ENCODE peak calls at places on chromosomes 7 and 10, in ten cellular contexts. O is cardiac muscle cell, G is AG09309, D is type B pancreatic cell, V is prostate gland, W is dorsolateral prefrontal cortex, X is astrocyte of the spinal cord, S is HFFc6, C is GM10248, A is heart left ventricle. N is an unnamed sample.

GRCh38 chr7:125098377-125098970 is 168.8 kb upstream of the POT1 start:
- DNase-seq in O (no peak), G (no peak), D (no peak), V (no peak), W (no peak), X (peak), S (no peak), C (no peak), A (no peak), N (no peak)

GRCh38 chr7:107332488-107333269 is 137.2 kb upstream of the GPR22 start:
- DNase-seq in O (no peak), G (no peak), D (no peak), V (no peak), W (no peak), X (no peak), S (no peak), C (peak), A (no peak), N (no peak)

GRCh38 chr7:76272872-76273271 is 29.6 kb upstream of the HSPB1 start:
- DNase-seq in O (no peak), G (no peak), D (no peak), V (no peak), W (no peak), X (no peak), S (no peak), C (peak), A (no peak), N (no peak)

GRCh38 chr7:95608344-95609173 is 12.2 kb upstream of the PDK4 start:
- DNase-seq in O (peak), G (peak), D (peak), V (peak), W (peak), X (peak), S (peak), C (peak), A (peak), N (peak)

GRCh38 chr7:137789215-137789899 is 57.4 kb downstream of the DGKI start:
- DNase-seq in O (no peak), G (no peak), D (no peak), V (no peak), W (no peak), X (no peak), S (no peak), C (no peak), A (no peak), N (no peak)

GRCh38 chr7:151256410-151257045 is 8.0 kb upstream of the SMARCD3 start:
- DNase-seq in O (no peak), G (no peak), D (no peak), V (no peak), W (peak), X (no peak), S (no peak), C (no peak), A (no peak), N (no peak)

GRCh38 chr7:125547505-125547904 is 617.9 kb upstream of the POT1 start:
- DNase-seq in O (no peak), G (no peak), D (no peak), V (no peak), W (no peak), X (no peak), S (no peak), C (no peak), A (no peak), N (no peak)

GRCh38 chr7:43077285-43077684 is 35.2 kb upstream of the HECW1 start:
- DNase-seq in O (no peak), G (no peak), D (no peak), V (no peak), W (no peak), X (no peak), S (no peak), C (no peak), A (no peak), N (no peak)

GRCh38 chr7:17991866-17992648 is 35.6 kb downstream of the PRPS1L1 start:
- DNase-seq in O (no peak), G (no peak), D (no peak), V (no peak), W (no peak), X (no peak), S (no peak), C (no peak), A (no peak), N (no peak)

GRCh38 chr7:148983220-148984146 is 44.8 kb downstream of the PDIA4 start:
- DNase-seq in O (peak), G (no peak), D (peak), V (peak), W (peak), X (peak), S (peak), C (peak), A (peak), N (no peak)

GRCh38 chr10:27345455-27345909 is 104.9 kb upstream of the ACBD5 start:
- DNase-seq in O (no peak), G (no peak), D (no peak), V (no peak), W (no peak), X (no peak), S (no peak), C (no peak), A (no peak), N (no peak)

GRCh38 chr7:130890176-130891020 is 156.4 kb upstream of the KLF14 start:
- DNase-seq in O (peak), G (no peak), D (no peak), V (no peak), W (no peak), X (no peak), S (no peak), C (no peak), A (no peak), N (no peak)

DNA sequence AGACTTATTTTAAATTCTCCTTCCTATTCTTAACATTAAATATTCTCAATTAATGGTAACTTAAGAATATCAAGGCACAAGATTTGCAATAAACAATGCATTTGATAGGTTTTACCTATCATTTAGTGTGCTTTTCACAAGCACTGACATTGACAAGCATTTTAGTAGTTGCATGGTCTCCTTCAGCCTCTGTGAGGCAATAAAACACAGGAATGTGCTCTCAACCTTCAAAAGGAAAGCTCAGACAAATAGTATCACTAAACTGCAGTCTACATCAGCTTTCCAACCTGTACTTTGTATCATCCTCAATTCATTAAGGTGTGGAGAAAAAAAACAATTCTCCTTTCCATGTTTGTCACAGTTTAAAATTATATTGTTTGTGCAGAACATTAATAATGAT is 51.1 kb upstream of the TSPAN13 start:
- DNase-seq in O (peak), G (no peak), D (no peak), V (no peak), W (no peak), X (no peak), S (no peak), C (no peak), A (no peak), N (no peak)
- TF ChIP-seq CTCF in O (peak), G (no peak), D (no peak), V (no peak), W (no peak), X (no peak), S (no peak), C (no peak), A (no peak), N (no peak)

GRCh38 chr10:110566472-110567200 is 859 bp upstream of the SMC3 start:
- DNase-seq in O (no peak), G (no peak), D (no peak), V (no peak), W (no peak), X (no peak), S (peak), C (no peak), A (no peak), N (no peak)

GRCh38 chr10:110561292-110561691 is 6.2 kb upstream of the SMC3 start:
- DNase-seq in O (no peak), G (no peak), D (no peak), V (no peak), W (no peak), X (no peak), S (no peak), C (no peak), A (no peak), N (no peak)

GRCh38 chr10:110563132-110563531 is 4.4 kb upstream of the SMC3 start:
- DNase-seq in O (no peak), G (no peak), D (no peak), V (no peak), W (no peak), X (no peak), S (peak), C (no peak), A (no peak), N (no peak)

GRCh38 chr10:110560012-110560411 is 7.5 kb upstream of the SMC3 start:
- DNase-seq in O (no peak), G (no peak), D (no peak), V (no peak), W (no peak), X (no peak), S (no peak), C (no peak), A (no peak), N (no peak)

GRCh38 chr10:110562348-110562747 is 5.1 kb upstream of the SMC3 start:
- DNase-seq in O (no peak), G (no peak), D (no peak), V (no peak), W (no peak), X (no peak), S (no peak), C (no peak), A (no peak), N (no peak)
- TF ChIP-seq CTCF in O (no peak), G (no peak), D (no peak), V (no peak), W (no peak), X (no peak), S (no peak), C (no peak), A (no peak), N (no peak)

DNA sequence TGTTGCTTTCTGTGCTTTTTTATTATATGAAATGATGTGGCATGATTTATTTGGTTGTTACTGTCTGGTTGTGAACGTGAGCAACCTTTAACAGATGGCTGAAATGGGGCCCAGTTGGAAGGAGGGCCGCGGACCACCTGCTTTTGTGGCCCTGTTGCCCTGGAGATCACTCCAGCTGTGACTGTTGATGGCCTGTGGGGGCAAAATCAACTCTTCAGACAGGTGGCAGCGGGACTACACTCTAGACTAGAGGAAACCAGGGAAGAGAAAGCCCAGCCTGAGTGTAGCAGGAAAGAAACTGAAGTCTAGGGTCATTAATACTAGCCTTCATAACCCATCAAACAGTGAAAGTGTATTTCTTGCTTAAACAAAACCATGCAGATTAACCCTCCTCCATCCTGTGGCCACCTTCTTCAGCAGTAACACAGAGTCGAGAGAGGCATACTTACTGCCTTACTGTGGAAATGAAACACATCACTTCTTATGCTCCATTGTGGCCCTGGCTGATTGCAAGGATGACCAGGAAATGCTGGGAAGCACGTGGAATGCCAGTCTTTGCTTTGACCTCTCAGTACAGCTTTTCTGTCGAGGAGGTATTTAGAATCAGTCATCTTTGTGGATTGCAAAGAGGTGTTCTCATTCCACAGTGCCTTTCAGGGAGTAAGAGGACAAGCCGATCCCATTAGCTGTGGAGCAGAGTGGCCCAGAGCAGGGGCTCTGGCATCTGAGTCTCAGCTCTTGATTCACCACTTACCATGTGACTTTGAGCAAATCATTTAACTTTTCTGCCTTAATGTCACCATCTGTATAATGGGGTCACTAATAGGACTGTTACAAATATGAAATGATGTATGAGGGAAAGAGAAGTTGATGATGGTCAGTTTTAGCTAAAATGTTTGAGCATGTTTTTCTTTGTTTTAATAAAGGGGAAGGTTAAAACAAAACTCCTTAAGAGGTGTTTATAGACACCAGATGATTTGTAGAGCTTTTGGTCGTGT is 80.6 kb downstream of the CCNY start:
- DNase-seq in O (no peak), G (no peak), D (no peak), V (no peak), W (no peak), X (no peak), S (no peak), C (no peak), A (no peak), N (no peak)
- TF ChIP-seq CTCF in O (no peak), G (no peak), D (no peak), V (no peak), W (no peak), X (no peak), S (no peak), C (no peak), A (no peak), N (no peak)

DNA sequence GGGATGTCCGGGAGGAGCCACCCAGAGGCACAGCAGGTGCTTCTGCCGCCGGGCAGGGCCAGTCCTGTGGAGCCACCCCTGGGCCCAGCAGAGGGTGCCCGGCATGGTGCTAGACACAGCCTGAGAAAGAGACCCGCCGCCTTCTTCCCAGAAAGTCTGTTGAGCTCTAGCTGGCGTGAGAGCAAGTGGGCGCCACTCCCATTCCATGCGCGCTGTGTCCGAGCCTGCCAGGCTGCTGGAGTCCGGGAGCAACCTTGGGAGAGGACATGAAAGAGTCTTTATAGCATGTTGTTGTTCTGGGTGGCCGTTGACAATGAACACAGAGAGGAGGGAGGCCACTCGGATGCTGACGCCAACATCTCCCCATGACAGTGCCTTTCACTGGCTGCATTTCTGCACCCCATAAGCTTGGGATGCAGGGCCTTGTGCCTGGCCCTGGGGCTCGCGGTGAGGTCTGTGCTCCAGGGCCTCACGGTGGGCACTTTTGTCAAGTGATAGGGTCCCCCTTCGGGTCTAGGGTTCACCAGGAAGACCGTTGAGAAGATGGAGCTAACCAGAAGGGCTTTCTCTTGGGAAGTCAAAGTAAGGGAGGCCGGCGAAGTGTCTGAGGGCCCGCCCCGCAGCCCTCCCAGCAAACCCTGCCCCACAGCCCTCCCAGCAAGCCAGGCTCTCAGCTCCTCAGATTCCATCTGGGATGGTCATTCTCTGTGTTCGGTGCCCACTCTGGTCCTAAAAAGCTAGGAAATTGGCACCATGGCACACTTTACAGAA is 47.3 kb downstream of the NKX6-2 start:
- DNase-seq in O (no peak), G (no peak), D (no peak), V (no peak), W (peak), X (no peak), S (no peak), C (no peak), A (no peak), N (no peak)
- TF ChIP-seq CTCF in O (no peak), G (no peak), D (no peak), V (no peak), W (no peak), X (no peak), S (no peak), C (no peak), A (no peak), N (no peak)

GRCh38 chr7:31062746-31063435 is 10.8 kb downstream of the ADCYAP1R1 start:
- DNase-seq in O (no peak), G (no peak), D (no peak), V (no peak), W (no peak), X (no peak), S (no peak), C (no peak), A (no peak), N (no peak)
- TF ChIP-seq CTCF in O (no peak), G (no peak), D (no peak), V (no peak), W (no peak), X (no peak), S (no peak), C (no peak), A (no peak), N (no peak)

GRCh38 chr7:36366649-36367560 is 22.8 kb upstream of the ANLN start:
- DNase-seq in O (peak), G (no peak), D (peak), V (peak), W (peak), X (peak), S (peak), C (peak), A (peak), N (peak)
- TF ChIP-seq CTCF in O (peak), G (peak), D (peak), V (peak), W (peak), X (peak), S (peak), C (peak), A (peak), N (peak)

N was measured in osteocyte.